ENCODE peak calls at places on chromosomes 2 and 18, in eight cellular contexts. One of them, this sample, is unnamed.

GRCh38 chr2:57343391-57344006 is 703.1 kb upstream of the VRK2 start:
- DNase-seq in GM23248: no peak
- DNase-seq in endothelial cell of umbilical vein: no peak
- DNase-seq in adrenal gland: no peak
- DNase-seq in CD4-positive, alpha-beta memory T cell: no peak
- DNase-seq in fibroblast of lung: no peak
- DNase-seq in dorsolateral prefrontal cortex: no peak
- DNase-seq in tibial nerve: no peak
- DNase-seq in this sample: no peak

GRCh38 chr2:236938126-236938525 is 147.6 kb upstream of the COPS8 start:
- DNase-seq in GM23248: no peak
- DNase-seq in endothelial cell of umbilical vein: no peak
- DNase-seq in adrenal gland: no peak
- DNase-seq in CD4-positive, alpha-beta memory T cell: no peak
- DNase-seq in fibroblast of lung: no peak
- DNase-seq in dorsolateral prefrontal cortex: no peak
- DNase-seq in tibial nerve: no peak
- DNase-seq in this sample: peak; percentile 28

GRCh38 chr2:197278804-197279763 is 31.5 kb downstream of the ANKRD44 start:
- DNase-seq in GM23248: no peak
- DNase-seq in endothelial cell of umbilical vein: no peak
- DNase-seq in adrenal gland: no peak
- DNase-seq in CD4-positive, alpha-beta memory T cell: no peak
- DNase-seq in fibroblast of lung: peak; percentile 35
- DNase-seq in dorsolateral prefrontal cortex: no peak
- DNase-seq in tibial nerve: no peak
- DNase-seq in this sample: no peak

GRCh38 chr2:98656800-98657199 is 48.4 kb downstream of the UNC50 start:
- DNase-seq in GM23248: no peak
- DNase-seq in endothelial cell of umbilical vein: no peak
- DNase-seq in adrenal gland: no peak
- DNase-seq in CD4-positive, alpha-beta memory T cell: peak; percentile 70
- DNase-seq in fibroblast of lung: no peak
- DNase-seq in dorsolateral prefrontal cortex: no peak
- DNase-seq in tibial nerve: no peak
- DNase-seq in this sample: no peak

GRCh38 chr2:28956890-28957289 is 24.2 kb upstream of the TOGARAM2 start:
- DNase-seq in GM23248: peak; percentile 54
- DNase-seq in endothelial cell of umbilical vein: no peak
- DNase-seq in adrenal gland: no peak
- DNase-seq in CD4-positive, alpha-beta memory T cell: no peak
- DNase-seq in fibroblast of lung: no peak
- DNase-seq in dorsolateral prefrontal cortex: no peak
- DNase-seq in tibial nerve: no peak
- DNase-seq in this sample: no peak

GRCh38 chr2:42029639-42030195 is 18.1 kb upstream of the PKDCC start:
- DNase-seq in GM23248: no peak
- DNase-seq in endothelial cell of umbilical vein: no peak
- DNase-seq in adrenal gland: no peak
- DNase-seq in CD4-positive, alpha-beta memory T cell: no peak
- DNase-seq in fibroblast of lung: no peak
- DNase-seq in dorsolateral prefrontal cortex: no peak
- DNase-seq in tibial nerve: no peak
- DNase-seq in this sample: no peak

GRCh38 chr2:108447947-108448677 is 894 bp upstream of the GCC2 start:
- DNase-seq in GM23248: no peak
- DNase-seq in endothelial cell of umbilical vein: no peak
- DNase-seq in adrenal gland: no peak
- DNase-seq in CD4-positive, alpha-beta memory T cell: no peak
- DNase-seq in fibroblast of lung: no peak
- DNase-seq in dorsolateral prefrontal cortex: no peak
- DNase-seq in tibial nerve: no peak
- DNase-seq in this sample: no peak

GRCh38 chr2:197191177-197191947 is 119.2 kb downstream of the ANKRD44 start:
- DNase-seq in GM23248: peak; percentile 52
- DNase-seq in endothelial cell of umbilical vein: peak; percentile 55
- DNase-seq in adrenal gland: no peak
- DNase-seq in CD4-positive, alpha-beta memory T cell: peak; percentile 75
- DNase-seq in fibroblast of lung: no peak
- DNase-seq in dorsolateral prefrontal cortex: no peak
- DNase-seq in tibial nerve: no peak
- DNase-seq in this sample: peak; percentile 34

GRCh38 chr2:137547842-137548241 is 416.4 kb upstream of the HNMT start:
- DNase-seq in GM23248: no peak
- DNase-seq in endothelial cell of umbilical vein: no peak
- DNase-seq in adrenal gland: no peak
- DNase-seq in CD4-positive, alpha-beta memory T cell: no peak
- DNase-seq in fibroblast of lung: no peak
- DNase-seq in dorsolateral prefrontal cortex: no peak
- DNase-seq in tibial nerve: no peak
- DNase-seq in this sample: no peak

GRCh38 chr2:204205548-204205947 is 269.0 kb downstream of the ICOS start:
- DNase-seq in GM23248: no peak
- DNase-seq in endothelial cell of umbilical vein: no peak
- DNase-seq in adrenal gland: no peak
- DNase-seq in CD4-positive, alpha-beta memory T cell: no peak
- DNase-seq in fibroblast of lung: no peak
- DNase-seq in dorsolateral prefrontal cortex: no peak
- DNase-seq in tibial nerve: no peak
- DNase-seq in this sample: no peak

GRCh38 chr18:68418881-68419280 is 296.0 kb downstream of the TMX3 start:
- DNase-seq in GM23248: peak; percentile 15
- DNase-seq in endothelial cell of umbilical vein: no peak
- DNase-seq in adrenal gland: no peak
- DNase-seq in CD4-positive, alpha-beta memory T cell: no peak
- DNase-seq in fibroblast of lung: peak; percentile 84
- DNase-seq in dorsolateral prefrontal cortex: no peak
- DNase-seq in tibial nerve: no peak
- DNase-seq in this sample: no peak

GRCh38 chr2:133324150-133324561 is 244.1 kb downstream of the NCKAP5 start:
- DNase-seq in GM23248: peak; percentile 72
- DNase-seq in endothelial cell of umbilical vein: peak; percentile 41
- DNase-seq in adrenal gland: no peak
- DNase-seq in CD4-positive, alpha-beta memory T cell: no peak
- DNase-seq in fibroblast of lung: peak; percentile 84
- DNase-seq in dorsolateral prefrontal cortex: no peak
- DNase-seq in tibial nerve: no peak
- DNase-seq in this sample: peak; percentile 77

GRCh38 chr2:85771486-85771885 is 17.7 kb downstream of the ATOH8 start:
- DNase-seq in GM23248: peak; percentile 42
- DNase-seq in endothelial cell of umbilical vein: no peak
- DNase-seq in adrenal gland: no peak
- DNase-seq in CD4-positive, alpha-beta memory T cell: no peak
- DNase-seq in fibroblast of lung: no peak
- DNase-seq in dorsolateral prefrontal cortex: no peak
- DNase-seq in tibial nerve: no peak
- DNase-seq in this sample: no peak

GRCh38 chr2:44098050-44098449 is 70.6 kb upstream of the PPM1B start:
- DNase-seq in GM23248: no peak
- DNase-seq in endothelial cell of umbilical vein: no peak
- DNase-seq in adrenal gland: no peak
- DNase-seq in CD4-positive, alpha-beta memory T cell: no peak
- DNase-seq in fibroblast of lung: no peak
- DNase-seq in dorsolateral prefrontal cortex: no peak
- DNase-seq in tibial nerve: no peak
- DNase-seq in this sample: no peak

GRCh38 chr2:15861898-15862297 is 78.5 kb upstream of the MYCN start:
- DNase-seq in GM23248: no peak
- DNase-seq in endothelial cell of umbilical vein: no peak
- DNase-seq in adrenal gland: no peak
- DNase-seq in CD4-positive, alpha-beta memory T cell: no peak
- DNase-seq in fibroblast of lung: no peak
- DNase-seq in dorsolateral prefrontal cortex: no peak
- DNase-seq in tibial nerve: no peak
- DNase-seq in this sample: no peak

DNA sequence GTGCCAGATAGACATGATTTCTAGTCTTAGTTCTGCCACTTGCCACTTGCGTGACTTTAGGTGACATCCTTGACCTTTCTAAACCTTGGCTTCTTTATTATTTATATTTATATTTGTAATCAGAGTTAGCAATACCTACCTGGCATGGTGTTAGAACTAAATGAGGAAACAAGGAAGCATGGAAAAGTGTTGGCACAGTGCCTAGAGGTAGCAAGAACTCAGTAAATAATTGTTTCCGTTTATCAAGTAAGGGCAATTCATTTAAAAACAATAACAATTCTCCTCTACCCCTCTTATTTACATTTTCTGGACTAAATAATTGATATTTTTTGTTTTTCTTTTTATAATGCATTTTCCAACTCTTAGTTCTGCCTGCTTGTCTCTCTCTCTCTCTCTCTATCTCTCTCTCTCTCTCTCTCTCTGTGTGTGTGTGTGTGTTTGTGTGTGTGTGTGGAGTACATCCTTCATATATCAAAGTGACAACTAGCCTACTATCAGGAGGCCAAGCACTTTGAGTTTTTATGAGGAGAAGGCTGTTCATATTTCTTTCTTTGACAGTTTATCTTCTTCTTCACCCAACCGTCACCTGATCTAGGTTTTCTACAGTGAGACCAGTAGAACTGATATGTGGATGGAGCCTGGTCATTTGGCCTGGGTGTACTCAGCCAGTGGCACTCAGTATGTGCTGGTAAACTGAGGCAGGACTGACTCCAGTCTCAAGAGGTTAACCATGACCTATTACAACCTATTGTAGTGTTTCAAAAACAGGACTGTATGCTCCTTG is 134.5 kb downstream of the LRRTM1 start:
- DNase-seq in GM23248: no peak
- DNase-seq in endothelial cell of umbilical vein: no peak
- DNase-seq in adrenal gland: no peak
- DNase-seq in CD4-positive, alpha-beta memory T cell: no peak
- DNase-seq in fibroblast of lung: no peak
- DNase-seq in dorsolateral prefrontal cortex: no peak
- DNase-seq in tibial nerve: no peak
- DNase-seq in this sample: no peak
- H3K27ac ChIP-seq in GM23248: no peak overlapping the region
- H3K27ac ChIP-seq in endothelial cell of umbilical vein: no peak overlapping the region
- H3K27ac ChIP-seq in adrenal gland: no peak overlapping the region
- H3K27ac ChIP-seq in CD4-positive, alpha-beta memory T cell: no peak overlapping the region
- H3K27ac ChIP-seq in fibroblast of lung: no peak overlapping the region
- H3K27ac ChIP-seq in dorsolateral prefrontal cortex: no peak overlapping the region
- H3K27ac ChIP-seq in tibial nerve: no peak overlapping the region
- H3K27ac ChIP-seq in this sample: no peak overlapping the region

GRCh38 chr2:72780483-72780882 is 45.4 kb downstream of the EXOC6B start:
- DNase-seq in GM23248: peak; percentile 33
- DNase-seq in endothelial cell of umbilical vein: peak; percentile 84
- DNase-seq in adrenal gland: no peak
- DNase-seq in CD4-positive, alpha-beta memory T cell: no peak
- DNase-seq in fibroblast of lung: peak; percentile 52
- DNase-seq in dorsolateral prefrontal cortex: no peak
- DNase-seq in tibial nerve: no peak
- DNase-seq in this sample: no peak
- H3K27ac ChIP-seq in GM23248: no peak overlapping the region
- H3K27ac ChIP-seq in endothelial cell of umbilical vein: peak overlapping the region; percentile 5
- H3K27ac ChIP-seq in adrenal gland: no peak overlapping the region
- H3K27ac ChIP-seq in CD4-positive, alpha-beta memory T cell: no peak overlapping the region
- H3K27ac ChIP-seq in fibroblast of lung: no peak overlapping the region
- H3K27ac ChIP-seq in dorsolateral prefrontal cortex: peak overlapping the region; percentile 38
- H3K27ac ChIP-seq in tibial nerve: no peak overlapping the region
- H3K27ac ChIP-seq in this sample: no peak overlapping the region

GRCh38 chr2:223724831-223725230 is 112.6 kb downstream of the AP1S3 start:
- DNase-seq in GM23248: peak; percentile 13
- DNase-seq in endothelial cell of umbilical vein: peak; percentile 44
- DNase-seq in adrenal gland: no peak
- DNase-seq in CD4-positive, alpha-beta memory T cell: no peak
- DNase-seq in fibroblast of lung: peak; percentile 13
- DNase-seq in dorsolateral prefrontal cortex: no peak
- DNase-seq in tibial nerve: no peak
- DNase-seq in this sample: no peak

GRCh38 chr2:223725986-223726970 is 111.1 kb downstream of the AP1S3 start:
- DNase-seq in GM23248: no peak
- DNase-seq in endothelial cell of umbilical vein: no peak
- DNase-seq in adrenal gland: no peak
- DNase-seq in CD4-positive, alpha-beta memory T cell: no peak
- DNase-seq in fibroblast of lung: no peak
- DNase-seq in dorsolateral prefrontal cortex: no peak
- DNase-seq in tibial nerve: no peak
- DNase-seq in this sample: no peak

GRCh38 chr2:223723954-223724411 is 113.4 kb downstream of the AP1S3 start:
- DNase-seq in GM23248: no peak
- DNase-seq in endothelial cell of umbilical vein: no peak
- DNase-seq in adrenal gland: no peak
- DNase-seq in CD4-positive, alpha-beta memory T cell: no peak
- DNase-seq in fibroblast of lung: no peak
- DNase-seq in dorsolateral prefrontal cortex: no peak
- DNase-seq in tibial nerve: no peak
- DNase-seq in this sample: no peak

GRCh38 chr2:223722226-223722625 is 115.2 kb downstream of the AP1S3 start:
- DNase-seq in GM23248: no peak
- DNase-seq in endothelial cell of umbilical vein: no peak
- DNase-seq in adrenal gland: no peak
- DNase-seq in CD4-positive, alpha-beta memory T cell: no peak
- DNase-seq in fibroblast of lung: no peak
- DNase-seq in dorsolateral prefrontal cortex: no peak
- DNase-seq in tibial nerve: no peak
- DNase-seq in this sample: no peak

GRCh38 chr2:223725494-223725893 is 111.9 kb downstream of the AP1S3 start:
- DNase-seq in GM23248: peak; percentile 98
- DNase-seq in endothelial cell of umbilical vein: peak; percentile 98
- DNase-seq in adrenal gland: peak; percentile 95
- DNase-seq in CD4-positive, alpha-beta memory T cell: no peak
- DNase-seq in fibroblast of lung: peak; percentile 98
- DNase-seq in dorsolateral prefrontal cortex: peak; percentile 90
- DNase-seq in tibial nerve: peak; percentile 52
- DNase-seq in this sample: peak; percentile 89
- H3K27ac ChIP-seq in GM23248: peak overlapping the region; percentile 73
- H3K27ac ChIP-seq in endothelial cell of umbilical vein: peak overlapping the region; percentile 91
- H3K27ac ChIP-seq in adrenal gland: peak overlapping the region; percentile 63
- H3K27ac ChIP-seq in CD4-positive, alpha-beta memory T cell: no peak overlapping the region
- H3K27ac ChIP-seq in fibroblast of lung: peak overlapping the region; percentile 76
- H3K27ac ChIP-seq in dorsolateral prefrontal cortex: peak overlapping the region; percentile 36
- H3K27ac ChIP-seq in tibial nerve: peak overlapping the region; percentile 1
- H3K27ac ChIP-seq in this sample: peak overlapping the region; percentile 67

GRCh38 chr18:21109936-21110666 is 1.5 kb downstream of the ROCK1 start:
- DNase-seq in GM23248: peak; percentile 59
- DNase-seq in endothelial cell of umbilical vein: peak; percentile 49
- DNase-seq in adrenal gland: no peak
- DNase-seq in CD4-positive, alpha-beta memory T cell: no peak
- DNase-seq in fibroblast of lung: peak; percentile 22
- DNase-seq in dorsolateral prefrontal cortex: no peak
- DNase-seq in tibial nerve: no peak
- DNase-seq in this sample: no peak

GRCh38 chr18:21112140-21112473 is 494 bp upstream of the ROCK1 start:
- DNase-seq in GM23248: peak; percentile 90
- DNase-seq in endothelial cell of umbilical vein: no peak
- DNase-seq in adrenal gland: no peak
- DNase-seq in CD4-positive, alpha-beta memory T cell: no peak
- DNase-seq in fibroblast of lung: no peak
- DNase-seq in dorsolateral prefrontal cortex: peak; percentile 52
- DNase-seq in tibial nerve: no peak
- DNase-seq in this sample: no peak

GRCh38 chr18:21110667-21111350 is 804 bp downstream of the ROCK1 start:
- DNase-seq in GM23248: peak; percentile 55
- DNase-seq in endothelial cell of umbilical vein: no peak
- DNase-seq in adrenal gland: peak; percentile 38
- DNase-seq in CD4-positive, alpha-beta memory T cell: peak; percentile 74
- DNase-seq in fibroblast of lung: peak; percentile 54
- DNase-seq in dorsolateral prefrontal cortex: no peak
- DNase-seq in tibial nerve: peak; percentile 12
- DNase-seq in this sample: peak; percentile 56

GRCh38 chr18:21112543-21113105 is 1.0 kb upstream of the ROCK1 start:
- DNase-seq in GM23248: peak; percentile 76
- DNase-seq in endothelial cell of umbilical vein: no peak
- DNase-seq in adrenal gland: no peak
- DNase-seq in CD4-positive, alpha-beta memory T cell: no peak
- DNase-seq in fibroblast of lung: peak; percentile 25
- DNase-seq in dorsolateral prefrontal cortex: no peak
- DNase-seq in tibial nerve: no peak
- DNase-seq in this sample: no peak

GRCh38 chr18:21111351-21112139 is at the start of gene ROCK1:
- DNase-seq in GM23248: peak; percentile 99
- DNase-seq in endothelial cell of umbilical vein: peak; percentile 96
- DNase-seq in adrenal gland: peak; percentile 99
- DNase-seq in CD4-positive, alpha-beta memory T cell: peak; percentile 97
- DNase-seq in fibroblast of lung: peak; percentile 97
- DNase-seq in dorsolateral prefrontal cortex: peak; percentile 94
- DNase-seq in tibial nerve: peak; percentile 94
- DNase-seq in this sample: peak; percentile 88
- H3K27ac ChIP-seq in GM23248: peak within 1 kb of the TSS; percentile 94
- H3K27ac ChIP-seq in endothelial cell of umbilical vein: peak within 1 kb of the TSS; percentile 61
- H3K27ac ChIP-seq in adrenal gland: peak within 1 kb of the TSS; percentile 97
- H3K27ac ChIP-seq in CD4-positive, alpha-beta memory T cell: peak within 1 kb of the TSS; percentile 95
- H3K27ac ChIP-seq in fibroblast of lung: peak within 1 kb of the TSS; percentile 99
- H3K27ac ChIP-seq in dorsolateral prefrontal cortex: peak within 1 kb of the TSS; percentile 96
- H3K27ac ChIP-seq in tibial nerve: peak within 1 kb of the TSS; percentile 99
- H3K27ac ChIP-seq in this sample: peak within 1 kb of the TSS; percentile 85